ENCODE peak calls at places on chromosomes 12 and 14, in ten cellular contexts. V, B, T, E, R, G, W, O, C and F are unnamed samples. For H3K27me3, the result is how much of the 10 kb centered on the place peaks cover.

GRCh38 chr14:20801726-20802125 is 918 bp downstream of the RNASE1 start:
- DNase-seq in V (no peak), C (peak), R (no peak), G (no peak), B (no peak), O (no peak), W (peak), T (no peak), E (peak), F (no peak)

GRCh38 chr12:123264642-123265041 is 7.0 kb downstream of the CDK2AP1 start:
- DNase-seq in R (no peak), B (no peak), T (no peak), C (no peak), W (no peak), E (peak), O (peak), G (no peak), V (no peak), F (no peak)

GRCh38 chr12:107014050-107014449 is 27.1 kb upstream of the MTERF2 start:
- DNase-seq in G (no peak), R (peak), O (no peak), W (peak), B (no peak), V (no peak), C (peak), E (no peak), T (no peak), F (no peak)

GRCh38 chr12:65653321-65653720 is 171.0 kb upstream of the HMGA2 start:
- DNase-seq in T (no peak), C (no peak), G (no peak), E (no peak), O (no peak), V (no peak), W (no peak), R (no peak), B (no peak), F (no peak)

GRCh38 chr12:4270670-4271432 is 2.7 kb upstream of the CCND2 start:
- DNase-seq in R (peak), C (peak), W (peak), G (peak), V (peak), T (peak), B (peak), O (peak), E (peak), F (no peak)

GRCh38 chr12:109279525-109279924 is 29.6 kb downstream of the FOXN4 start:
- DNase-seq in C (no peak), E (no peak), W (no peak), R (no peak), G (no peak), V (no peak), T (no peak), O (no peak), B (peak), F (no peak)

GRCh38 chr12:116376354-116377193 is 99.1 kb upstream of the MED13L start:
- DNase-seq in W (no peak), B (peak), R (no peak), G (no peak), C (no peak), V (no peak), O (no peak), T (peak), E (no peak), F (no peak)

GRCh38 chr14:76948213-76948947 is 80.1 kb downstream of the IRF2BPL start:
- DNase-seq in W (peak), V (peak), T (no peak), O (no peak), G (no peak), C (no peak), R (no peak), E (no peak), B (no peak), F (no peak)

GRCh38 chr14:54192610-54193009 is 204.2 kb upstream of the CDKN3 start:
- DNase-seq in W (no peak), C (no peak), V (no peak), E (no peak), R (no peak), G (no peak), T (no peak), B (no peak), O (no peak), F (no peak)

GRCh38 chr14:98014851-98015615 is 1217.9 kb downstream of the VRK1 start:
- DNase-seq in G (no peak), C (no peak), T (no peak), B (no peak), E (no peak), R (no peak), W (no peak), V (no peak), O (no peak), F (no peak)

GRCh38 chr14:60094306-60094897 is 2.7 kb downstream of the PCNX4 start:
- DNase-seq in C (no peak), G (no peak), O (no peak), V (no peak), E (peak), W (no peak), R (no peak), T (no peak), B (no peak), F (no peak)

GRCh38 chr14:102501751-102502315 is 7.7 kb downstream of the ANKRD9 start:
- DNase-seq in T (no peak), G (no peak), B (no peak), V (no peak), R (no peak), W (no peak), E (peak), O (peak), C (no peak), F (no peak)

GRCh38 chr12:19131020-19131431 is 1.5 kb downstream of the PLEKHA5 start:
- DNase-seq in E (peak), R (no peak), C (peak), B (peak), V (no peak), O (no peak), T (peak), G (no peak), W (peak), F (peak)

GRCh38 chr12:110546339-110546738 is 36.8 kb downstream of the PPTC7 start:
- DNase-seq in V (no peak), B (no peak), W (no peak), R (no peak), G (no peak), O (no peak), E (no peak), T (no peak), C (no peak), F (no peak)

GRCh38 chr14:94921870-94922585 is 152.1 kb upstream of the GSC start:
- DNase-seq in G (no peak), O (no peak), W (no peak), B (no peak), T (no peak), R (no peak), V (no peak), E (no peak), C (no peak), F (no peak)

GRCh38 chr14:70208380-70208779 is 19.6 kb upstream of the SLC8A3 start:
- DNase-seq in B (no peak), W (no peak), C (no peak), R (no peak), O (no peak), G (no peak), T (no peak), V (no peak), E (no peak), F (no peak)

GRCh38 chr14:70201994-70202393 is 13.2 kb upstream of the SLC8A3 start:
- DNase-seq in C (no peak), R (no peak), E (no peak), W (no peak), V (no peak), T (no peak), B (no peak), G (no peak), O (no peak), F (no peak)

DNA sequence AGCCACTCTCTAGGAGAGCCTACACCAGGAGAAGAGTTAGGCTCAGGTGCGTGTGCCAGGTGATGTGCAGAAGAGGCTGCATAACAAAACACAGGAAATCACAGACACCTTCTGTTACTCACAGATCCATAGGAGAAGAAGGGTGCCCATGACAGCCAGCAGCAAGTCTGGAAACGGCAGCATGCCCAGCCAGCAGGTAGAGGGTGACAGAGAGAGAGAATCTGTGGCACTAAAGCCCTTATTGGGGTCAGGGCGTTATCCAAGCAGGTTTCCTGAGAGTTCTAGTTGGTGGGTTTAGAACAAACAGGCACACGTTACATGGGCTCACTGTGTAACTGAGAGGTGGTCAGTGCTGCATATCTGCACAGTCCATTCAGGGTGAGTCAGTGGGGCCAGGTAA is 14.9 kb upstream of the SLC8A3 start:
- DNase-seq in E (no peak), T (no peak), W (no peak), V (no peak), R (no peak), B (no peak), C (no peak), O (no peak), G (no peak), F (no peak)
- H3K27me3 ChIP-seq in E (under half), T (under half), W (under half), V (under half), R (under half), B (under half), C (under half), O (under half), G (under half), F (under half)

GRCh38 chr12:17079251-17079909 is 473.4 kb upstream of the LMO3 start:
- DNase-seq in G (no peak), C (no peak), O (no peak), B (no peak), V (no peak), T (no peak), W (no peak), E (no peak), R (no peak), F (no peak)
- TF ChIP-seq CTCF in G (no peak), C (no peak), O (peak), B (no peak), V (no peak), T (no peak), W (no peak), E (no peak), R (no peak), F (no peak)

GRCh38 chr12:129393357-129393937 is 510.4 kb downstream of the TMEM132D start:
- DNase-seq in E (no peak), V (no peak), R (no peak), G (no peak), T (no peak), O (no peak), B (no peak), C (no peak), W (no peak), F (no peak)

DNA sequence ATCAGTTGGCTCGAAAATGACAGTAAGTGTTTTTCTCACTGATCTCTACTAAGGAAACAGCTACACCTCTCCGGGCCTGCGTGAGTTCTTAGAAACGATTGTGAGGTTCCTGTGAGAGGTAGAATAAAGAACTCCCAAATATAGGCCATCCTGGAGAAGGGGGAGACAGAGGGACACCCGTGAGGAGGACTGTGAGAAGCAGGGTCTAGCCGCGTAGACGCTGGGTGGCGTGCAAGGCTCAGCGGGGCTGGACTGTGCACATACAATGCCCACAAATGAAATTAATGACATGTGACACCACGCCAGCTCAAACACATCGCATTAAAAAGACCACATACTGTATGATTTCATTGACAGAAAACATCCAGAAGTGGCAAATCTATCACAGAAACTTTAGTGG is 509.4 kb downstream of the TMEM132D start:
- DNase-seq in W (no peak), T (no peak), R (no peak), O (no peak), V (no peak), E (no peak), G (no peak), B (no peak), C (no peak), F (no peak)
- TF ChIP-seq POLR2A in W (no peak), T (no peak), R (no peak), O (no peak), V (no peak), E (no peak), G (no peak), B (no peak), C (no peak), F (no peak)

GRCh38 chr14:50744242-50744641 is 76.1 kb upstream of the SAV1 start:
- DNase-seq in T (no peak), G (no peak), E (no peak), O (no peak), C (no peak), V (no peak), W (no peak), B (no peak), R (no peak), F (no peak)
- H3K27me3 ChIP-seq in T (under half), G (under half), E (under half), O (under half), C (under half), V (under half), W (under half), B (under half), R (under half), F (under half)

DNA sequence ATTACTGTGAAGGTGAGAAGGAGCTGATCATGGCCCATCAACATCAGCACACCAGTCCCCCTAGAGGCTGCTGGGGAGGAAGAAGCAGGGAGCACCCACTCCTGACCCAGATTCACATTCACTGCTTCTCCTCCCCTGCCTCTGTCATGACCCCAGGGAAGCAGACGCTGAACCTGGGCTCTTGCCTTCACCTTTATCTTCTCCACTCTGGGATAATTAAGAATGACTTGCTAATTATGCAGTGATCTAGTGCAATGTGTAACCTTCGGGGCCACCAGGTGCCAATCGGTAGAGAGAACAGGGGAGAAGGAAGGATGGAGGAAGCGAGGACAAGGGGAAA is 44.4 kb upstream of the IQSEC3 start:
- DNase-seq in E (peak), W (no peak), B (peak), O (peak), R (no peak), T (no peak), V (no peak), C (no peak), G (no peak), F (no peak)
- TF ChIP-seq CTCF in E (no peak), W (no peak), B (no peak), O (no peak), R (no peak), T (no peak), V (no peak), C (no peak), G (no peak), F (no peak)

GRCh38 chr12:26939192-26939832 is 1.0 kb downstream of the FGFR1OP2 start:
- DNase-seq in V (no peak), C (no peak), W (no peak), T (no peak), E (no peak), O (no peak), B (no peak), R (no peak), G (no peak), F (no peak)

GRCh38 chr12:26936559-26937442 is 980 bp downstream of the INTS13 start:
- DNase-seq in G (no peak), O (no peak), W (no peak), V (no peak), T (no peak), R (no peak), C (no peak), E (no peak), B (no peak), F (no peak)

GRCh38 chr12:26937443-26937862 is 328 bp downstream of the INTS13 start:
- DNase-seq in B (no peak), C (no peak), O (no peak), W (no peak), T (no peak), E (no peak), V (no peak), G (no peak), R (no peak), F (no peak)

GRCh38 chr12:26938660-26939185 is 453 bp downstream of the FGFR1OP2 start:
- DNase-seq in T (no peak), E (no peak), V (no peak), B (no peak), G (no peak), O (no peak), R (no peak), W (no peak), C (no peak), F (peak)

DNA sequence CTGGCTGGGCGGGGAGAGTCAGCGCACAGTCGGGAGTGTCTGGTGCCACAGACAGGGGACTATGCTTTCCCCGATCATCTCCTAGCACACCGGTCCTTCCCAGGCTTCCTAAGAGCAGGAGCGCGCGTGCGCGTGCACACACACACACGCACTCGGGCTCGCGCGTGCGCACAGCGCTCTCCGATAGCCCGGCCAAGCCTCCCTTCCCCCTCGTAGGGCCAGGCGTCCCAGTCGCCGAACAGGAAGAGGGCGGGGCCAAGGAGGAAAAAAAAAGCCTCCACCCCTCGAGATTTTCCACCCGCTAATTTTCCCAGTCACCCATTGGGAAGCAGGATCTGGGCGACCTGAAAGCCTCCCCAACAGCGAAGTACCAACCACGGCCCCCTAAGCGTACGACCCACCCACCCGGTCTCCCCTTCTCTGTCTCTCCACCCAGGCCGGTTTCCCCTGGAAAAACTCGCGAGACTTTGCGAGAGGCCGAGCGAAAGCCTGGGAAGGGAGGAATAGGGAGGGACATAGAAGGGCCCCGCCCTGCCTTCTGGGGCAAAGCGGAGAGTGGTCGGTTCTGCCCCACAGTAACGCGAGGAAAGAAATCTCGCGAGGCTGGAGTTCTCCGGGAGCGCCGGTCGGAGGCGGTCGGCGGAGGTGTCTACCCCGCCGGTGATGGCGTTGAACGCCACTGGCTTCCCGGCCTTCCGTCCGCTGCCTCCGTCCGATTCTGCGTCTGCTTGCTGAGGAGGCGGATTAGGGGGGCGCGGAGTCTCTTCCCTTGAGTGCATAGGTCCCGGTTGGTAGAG is at the start of the genes FGFR1OP2 and INTS13:
- DNase-seq in R (peak), V (peak), C (peak), T (peak), B (peak), E (peak), W (peak), O (peak), G (peak), F (peak)
- TF ChIP-seq POLR2A in R (peak), V (peak), C (peak), T (peak), B (peak), E (peak), W (peak), O (peak), G (peak), F (peak)

GRCh38 chr12:48988030-48988649 is 10.0 kb downstream of the WNT1 start:
- DNase-seq in V (no peak), W (peak), G (peak), O (peak), T (peak), B (no peak), R (peak), E (peak), C (no peak), F (no peak)

GRCh38 chr12:48985901-48986300 is 7.8 kb downstream of the WNT1 start:
- DNase-seq in W (no peak), R (no peak), G (no peak), E (no peak), O (no peak), T (no peak), B (no peak), C (no peak), V (no peak), F (no peak)

GRCh38 chr12:48985475-48985897 is 7.4 kb downstream of the WNT1 start:
- DNase-seq in R (no peak), O (no peak), V (no peak), W (no peak), G (no peak), B (no peak), T (no peak), C (no peak), E (no peak), F (no peak)

GRCh38 chr12:48982397-48983080 is 4.4 kb downstream of the WNT1 start:
- DNase-seq in E (no peak), W (no peak), O (no peak), T (no peak), B (no peak), R (no peak), V (no peak), G (no peak), C (no peak), F (no peak)

GRCh38 chr12:48986720-48987291 is 8.7 kb downstream of the WNT1 start:
- DNase-seq in G (no peak), T (no peak), O (no peak), V (no peak), B (no peak), E (no peak), C (no peak), W (no peak), R (no peak), F (no peak)
- H3K27me3 ChIP-seq in G (under half), T (under half), O (half or more), V (half or more), B (under half), E (under half), C (under half), W (under half), R (under half), F (under half)

DNA sequence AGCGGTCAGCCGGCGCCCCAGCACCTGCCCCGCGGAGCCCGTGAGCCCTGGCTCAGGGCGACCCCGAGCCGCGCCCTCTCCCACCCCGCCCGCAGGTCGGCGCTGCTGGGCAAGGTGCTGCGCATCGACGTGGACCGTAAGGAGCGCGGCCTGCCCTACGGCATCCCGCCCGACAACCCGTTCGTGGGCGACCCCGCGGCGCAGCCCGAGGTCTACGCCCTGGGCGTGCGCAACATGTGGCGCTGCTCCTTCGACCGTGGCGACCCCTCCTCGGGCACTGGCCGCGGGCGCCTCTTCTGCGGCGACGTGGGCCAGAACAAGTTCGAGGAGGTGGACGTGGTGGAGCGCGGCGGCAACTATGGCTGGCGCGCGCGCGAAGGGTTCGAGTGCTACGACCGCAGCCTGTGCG is 14.4 kb downstream of the HHIPL1 start:
- DNase-seq in E (no peak), W (no peak), C (no peak), V (no peak), R (no peak), O (peak), T (no peak), B (no peak), G (no peak), F (no peak)
- TF ChIP-seq CTCF in E (no peak), W (no peak), C (no peak), V (no peak), R (peak), O (peak), T (no peak), B (no peak), G (no peak), F (no peak)

GRCh38 chr14:103698380-103699260 is 16.6 kb downstream of the XRCC3 start:
- DNase-seq in V (no peak), R (peak), W (peak), G (no peak), C (peak), B (peak), T (no peak), O (no peak), E (no peak), F (peak)
- TF ChIP-seq POLR2A in V (no peak), R (no peak), W (peak), G (no peak), C (no peak), B (no peak), T (no peak), O (peak), E (no peak), F (peak)